ENCODE peak calls at places on chromosomes 13 and 19, in seven cellular contexts. F, A, C, Q, B, G and N are unnamed samples.

GRCh38 chr19:17610384-17610783 is 54.9 kb downstream of the COLGALT1 start:
- DNase-seq in Q (peak), G (peak), A (no peak), C (no peak), F (no peak), B (peak), N (no peak)

GRCh38 chr13:23715762-23716235 is 145.6 kb downstream of the TNFRSF19 start:
- DNase-seq in Q (no peak), G (no peak), F (no peak), C (peak), A (peak), B (no peak), N (no peak)

GRCh38 chr19:11064831-11065303 is 24.4 kb upstream of the LDLR start:
- DNase-seq in Q (peak), B (no peak), F (no peak), G (peak), A (no peak), C (no peak), N (no peak)

GRCh38 chr19:35856001-35856400 is 710 bp upstream of the KIRREL2 start:
- DNase-seq in B (no peak), A (no peak), C (peak), Q (no peak), G (no peak), F (no peak), N (no peak)

GRCh38 chr13:33865945-33866344 is 48.0 kb downstream of the RFC3 start:
- DNase-seq in C (no peak), Q (no peak), B (no peak), F (no peak), A (no peak), G (no peak), N (no peak)

GRCh38 chr19:41205995-41206394 is 13.0 kb downstream of the CYP2S1 start:
- DNase-seq in F (no peak), Q (no peak), C (peak), A (peak), B (peak), G (no peak), N (no peak)

GRCh38 chr19:680287-681028 is 4.3 kb downstream of the FSTL3 start:
- DNase-seq in C (peak), B (peak), F (peak), Q (peak), G (peak), A (peak), N (peak)

GRCh38 chr13:68439821-68440220 is 1209.7 kb upstream of the PCDH9 start:
- DNase-seq in F (no peak), C (no peak), B (peak), Q (no peak), A (peak), G (peak), N (no peak)

GRCh38 chr19:14149509-14149994 is 13.2 kb upstream of the ASF1B start:
- DNase-seq in Q (peak), F (no peak), C (no peak), A (no peak), B (no peak), G (no peak), N (no peak)